ENCODE peak calls at places on chromosome 14, in five cellular contexts. O is GM13976; W is GM18507; E is naive thymus-derived CD4-positive, alpha-beta T cell; N is naive thymus-derived CD8-positive, alpha-beta T cell. F is an unnamed sample.

GRCh38 chr14:100607611-100607956 is 20.4 kb upstream of the BEGAIN start:
- DNase-seq in O (peak; percentile 31), W (no peak), E (no peak), N (no peak), F (no peak)

GRCh38 chr14:95328876-95329503 is 9.3 kb upstream of the CLMN start:
- DNase-seq in O (no peak), W (no peak), E (no peak), N (no peak), F (no peak)

GRCh38 chr14:101017806-101018560 is 114.5 kb upstream of the RTL1 start:
- DNase-seq in O (no peak), W (no peak), E (no peak), N (no peak), F (no peak)

GRCh38 chr14:93772263-93772662 is 16.0 kb downstream of the PRIMA1 start:
- DNase-seq in O (no peak), W (no peak), E (no peak), N (no peak), F (no peak)

GRCh38 chr14:24067133-24068082 is 4.0 kb upstream of the CPNE6 start:
- DNase-seq in O (no peak), W (no peak), E (no peak), N (no peak), F (no peak)

GRCh38 chr14:22653012-22653621 is 9.0 kb upstream of the OR6J1 start:
- DNase-seq in O (peak; percentile 61), W (peak; percentile 25), E (peak; percentile 37), N (peak; percentile 15), F (peak; percentile 32)

GRCh38 chr14:75285331-75285730 is 6.7 kb downstream of the FOS start:
- DNase-seq in O (no peak), W (no peak), E (no peak), N (no peak), F (no peak)

GRCh38 chr14:24258119-24258518 is 4.9 kb downstream of the TGM1 start:
- DNase-seq in O (no peak), W (no peak), E (no peak), N (no peak), F (no peak)

GRCh38 chr14:23864252-23864651 is 89.3 kb upstream of the DHRS4 start:
- DNase-seq in O (no peak), W (no peak), E (no peak), N (no peak), F (no peak)

GRCh38 chr14:99055816-99056215 is 216.2 kb downstream of the BCL11B start:
- DNase-seq in O (no peak), W (no peak), E (no peak), N (no peak), F (peak; percentile 74)

GRCh38 chr14:103704708-103705107 is 10.5 kb downstream of the XRCC3 start:
- DNase-seq in O (no peak), W (no peak), E (no peak), N (no peak), F (no peak)

GRCh38 chr14:76676539-76676938 is 84.7 kb upstream of the VASH1 start:
- DNase-seq in O (no peak), W (no peak), E (no peak), N (no peak), F (no peak)

GRCh38 chr14:91985008-91985407 is 37.5 kb upstream of the FBLN5 start:
- DNase-seq in O (no peak), W (no peak), E (no peak), N (no peak), F (no peak)

GRCh38 chr14:42269234-42269633 is 662.6 kb downstream of the LRFN5 start:
- DNase-seq in O (no peak), W (no peak), E (no peak), N (no peak), F (no peak)

GRCh38 chr14:103188691-103189480 is 65.6 kb downstream of the TNFAIP2 start:
- DNase-seq in O (peak; percentile 47), W (no peak), E (peak; percentile 5), N (peak; percentile 22), F (no peak)